ENCODE peak calls at places on chromosomes 13 and 19, in seven cellular contexts. S is ascending aorta; C is A549; B is left cardiac atrium; E is CD8-positive, alpha-beta T cell; Z is COR-L47; V is GM12892. U is an unnamed sample.

GRCh38 chr13:26544707-26545106 is 12.8 kb upstream of the WASF3 start:
- DNase-seq in S (no peak), C (no peak), B (no peak), E (no peak), Z (no peak), V (no peak), U (no peak)

GRCh38 chr13:71864094-71864980 is 2.7 kb downstream of the DACH1 start:
- DNase-seq in S (no peak), C (no peak), B (peak), E (no peak), Z (peak), V (no peak), U (peak)

GRCh38 chr13:52070929-52071523 is 46.5 kb downstream of the UTP14C start:
- DNase-seq in S (no peak), C (no peak), B (no peak), E (no peak), Z (no peak), V (no peak), U (no peak)

GRCh38 chr13:104006625-104007061 is 940.4 kb upstream of the SLC10A2 start:
- DNase-seq in S (no peak), C (no peak), B (no peak), E (no peak), Z (no peak), V (no peak), U (no peak)

GRCh38 chr19:5294403-5295160 is 46.0 kb downstream of the PTPRS start:
- DNase-seq in S (no peak), C (no peak), B (no peak), E (no peak), Z (no peak), V (no peak), U (no peak)

GRCh38 chr19:58252102-58252685 is 23.5 kb downstream of the ZNF544 start:
- DNase-seq in S (no peak), C (peak), B (no peak), E (no peak), Z (no peak), V (no peak), U (peak)

GRCh38 chr19:8412783-8413592 is at the start of gene MARCHF2:
- DNase-seq in S (peak), C (peak), B (peak), E (peak), Z (peak), V (peak), U (peak)

GRCh38 chr13:93279982-93280381 is 53.4 kb downstream of the GPC6 start:
- DNase-seq in S (no peak), C (no peak), B (no peak), E (no peak), Z (no peak), V (no peak), U (no peak)

GRCh38 chr19:15897738-15898276 is at the start of gene CYP4F2:
- DNase-seq in S (no peak), C (no peak), B (no peak), E (no peak), Z (no peak), V (no peak), U (no peak)

GRCh38 chr19:10286803-10287737 is at the start of gene ICAM4:
- DNase-seq in S (no peak), C (no peak), B (peak), E (no peak), Z (no peak), V (no peak), U (peak)

GRCh38 chr19:58212336-58213074 is 16.2 kb upstream of the ZNF544 start:
- DNase-seq in S (no peak), C (peak), B (no peak), E (no peak), Z (no peak), V (no peak), U (no peak)

GRCh38 chr19:45474941-45475516 is 7.2 kb downstream of the FOSB start:
- DNase-seq in S (no peak), C (no peak), B (no peak), E (no peak), Z (no peak), V (no peak), U (no peak)

GRCh38 chr13:69168436-69168835 is 939.2 kb upstream of the ATXN8OS start:
- DNase-seq in S (no peak), C (peak), B (no peak), E (no peak), Z (no peak), V (no peak), U (no peak)

U was measured in Kasumi-1.